ENCODE peak calls at places on chromosomes 12 and 14, in four cellular contexts. One of them, this sample, is unnamed.

GRCh38 chr12:48061943-48062719 is 43.7 kb downstream of the SENP1 start:
- DNase-seq in H7: peak; percentile 3
- DNase-seq in lower leg skin: no peak
- DNase-seq in LoVo: no peak
- DNase-seq in this sample: no peak

GRCh38 chr14:69208665-69209064 is 17.4 kb downstream of the EXD2 start:
- DNase-seq in LoVo: no peak
- DNase-seq in H7: no peak
- DNase-seq in lower leg skin: no peak
- DNase-seq in this sample: no peak

GRCh38 chr12:106197906-106198623 is 49.8 kb downstream of the CKAP4 start:
- DNase-seq in LoVo: no peak
- DNase-seq in H7: no peak
- DNase-seq in lower leg skin: no peak
- DNase-seq in this sample: no peak

GRCh38 chr14:99945732-99946651 is 119.2 kb upstream of the EVL start:
- DNase-seq in lower leg skin: no peak
- DNase-seq in LoVo: no peak
- DNase-seq in H7: peak; percentile 62
- DNase-seq in this sample: no peak

GRCh38 chr12:110312581-110313360 is 31.7 kb downstream of the ATP2A2 start:
- DNase-seq in LoVo: no peak
- DNase-seq in lower leg skin: no peak
- DNase-seq in H7: no peak
- DNase-seq in this sample: no peak

GRCh38 chr12:49296836-49297694 is 2.1 kb downstream of the PRPH start:
- DNase-seq in LoVo: peak; percentile 76
- DNase-seq in lower leg skin: no peak
- DNase-seq in H7: peak; percentile 94
- DNase-seq in this sample: peak; percentile 91

GRCh38 chr12:47194501-47194900 is 114.7 kb upstream of the AMIGO2 start:
- DNase-seq in H7: no peak
- DNase-seq in lower leg skin: no peak
- DNase-seq in LoVo: no peak
- DNase-seq in this sample: no peak

GRCh38 chr12:30450226-30450625 is 245.4 kb downstream of the IPO8 start:
- DNase-seq in H7: no peak
- DNase-seq in lower leg skin: no peak
- DNase-seq in LoVo: no peak
- DNase-seq in this sample: no peak

GRCh38 chr14:22106700-22107697 is 433.4 kb upstream of the OR4E1 start:
- DNase-seq in lower leg skin: no peak
- DNase-seq in LoVo: no peak
- DNase-seq in H7: no peak
- DNase-seq in this sample: no peak

GRCh38 chr14:103136388-103137271 is 13.4 kb downstream of the TNFAIP2 start:
- DNase-seq in lower leg skin: no peak
- DNase-seq in LoVo: no peak
- DNase-seq in H7: peak; percentile 82
- DNase-seq in this sample: peak; percentile 92

GRCh38 chr12:18643673-18644072 is 94.1 kb downstream of the PLCZ1 start:
- DNase-seq in lower leg skin: no peak
- DNase-seq in LoVo: no peak
- DNase-seq in H7: no peak
- DNase-seq in this sample: no peak

GRCh38 chr12:102169922-102170698 is 27.5 kb downstream of the PMCH start:
- DNase-seq in LoVo: peak; percentile 23
- DNase-seq in lower leg skin: no peak
- DNase-seq in H7: peak; percentile 23
- DNase-seq in this sample: no peak

GRCh38 chr14:103657466-103657865 is 28.5 kb downstream of the KLC1 start:
- DNase-seq in H7: no peak
- DNase-seq in LoVo: no peak
- DNase-seq in lower leg skin: no peak
- DNase-seq in this sample: no peak

GRCh38 chr12:39915249-39915648 is 190.6 kb downstream of the SLC2A13 start:
- DNase-seq in H7: no peak
- DNase-seq in LoVo: no peak
- DNase-seq in lower leg skin: no peak
- DNase-seq in this sample: no peak

GRCh38 chr12:46071769-46072624 is 81.6 kb upstream of the SCAF11 start:
- DNase-seq in lower leg skin: peak; percentile 92
- DNase-seq in LoVo: peak; percentile 80
- DNase-seq in H7: peak; percentile 56
- DNase-seq in this sample: peak; percentile 85

GRCh38 chr14:44149597-44149996 is 357.5 kb downstream of the FSCB start:
- DNase-seq in LoVo: peak; percentile 30
- DNase-seq in lower leg skin: no peak
- DNase-seq in H7: peak; percentile 43
- DNase-seq in this sample: peak; percentile 88

GRCh38 chr14:87992720-87993484 is at the start of gene GALC:
- DNase-seq in lower leg skin: peak; percentile 99
- DNase-seq in LoVo: no peak
- DNase-seq in H7: peak; percentile 87
- DNase-seq in this sample: peak; percentile 97

GRCh38 chr12:46179693-46180452 is 89.0 kb downstream of the SLC38A1 start:
- DNase-seq in lower leg skin: no peak
- DNase-seq in H7: no peak
- DNase-seq in LoVo: no peak
- DNase-seq in this sample: no peak

GRCh38 chr12:125683748-125684381 is 618.6 kb downstream of the AACS start:
- DNase-seq in lower leg skin: no peak
- DNase-seq in H7: peak; percentile 91
- DNase-seq in LoVo: no peak
- DNase-seq in this sample: peak; percentile 94

GRCh38 chr12:117142094-117142493 is 42.9 kb upstream of the TESC start:
- DNase-seq in H7: no peak
- DNase-seq in LoVo: no peak
- DNase-seq in lower leg skin: no peak
- DNase-seq in this sample: no peak

GRCh38 chr12:115224031-115224430 is 540.1 kb upstream of the TBX3 start:
- DNase-seq in lower leg skin: no peak
- DNase-seq in H7: no peak
- DNase-seq in LoVo: no peak
- DNase-seq in this sample: peak; percentile 92

GRCh38 chr14:32075636-32076277 is 1.3 kb upstream of the ARHGAP5 start:
- DNase-seq in LoVo: no peak
- DNase-seq in H7: peak; percentile 14
- DNase-seq in lower leg skin: no peak
- DNase-seq in this sample: no peak

GRCh38 chr12:16610006-16610520 is 4.1 kb upstream of the LMO3 start:
- DNase-seq in lower leg skin: no peak
- DNase-seq in H7: no peak
- DNase-seq in LoVo: no peak
- DNase-seq in this sample: peak; percentile 66

GRCh38 chr12:27901959-27902358 is 70.6 kb downstream of the PTHLH start:
- DNase-seq in H7: no peak
- DNase-seq in LoVo: no peak
- DNase-seq in lower leg skin: no peak
- DNase-seq in this sample: no peak

GRCh38 chr12:29428630-29429029 is 47.7 kb upstream of the ERGIC2 start:
- DNase-seq in lower leg skin: no peak
- DNase-seq in H7: no peak
- DNase-seq in LoVo: peak; percentile 74
- DNase-seq in this sample: no peak

GRCh38 chr12:54016478-54016964 is 7.7 kb downstream of the HOXC8 start:
- DNase-seq in H7: no peak
- DNase-seq in LoVo: peak; percentile 88
- DNase-seq in lower leg skin: no peak
- DNase-seq in this sample: no peak

GRCh38 chr14:76716285-76716684 is 45.0 kb upstream of the VASH1 start:
- DNase-seq in lower leg skin: no peak
- DNase-seq in LoVo: no peak
- DNase-seq in H7: no peak
- DNase-seq in this sample: no peak

GRCh38 chr14:67999693-68000384 is 180.3 kb downstream of the RAD51B start:
- DNase-seq in H7: no peak
- DNase-seq in lower leg skin: no peak
- DNase-seq in LoVo: peak; percentile 75
- DNase-seq in this sample: no peak

GRCh38 chr12:114774181-114774580 is 90.2 kb upstream of the TBX3 start:
- DNase-seq in LoVo: no peak
- DNase-seq in lower leg skin: no peak
- DNase-seq in H7: no peak
- DNase-seq in this sample: peak; percentile 99

GRCh38 chr14:68792830-68793733 is at the start of gene ZFP36L1:
- DNase-seq in LoVo: peak; percentile 96
- DNase-seq in lower leg skin: peak; percentile 98
- DNase-seq in H7: peak; percentile 95
- DNase-seq in this sample: peak; percentile 98

GRCh38 chr12:6277982-6278438 is 32.5 kb upstream of the PLEKHG6 start:
- DNase-seq in LoVo: peak; percentile 52
- DNase-seq in lower leg skin: no peak
- DNase-seq in H7: no peak
- DNase-seq in this sample: peak; percentile 88

GRCh38 chr12:52280319-52280795 is 5.9 kb downstream of the KRT86 start:
- DNase-seq in H7: no peak
- DNase-seq in lower leg skin: peak; percentile 91
- DNase-seq in LoVo: peak; percentile 99
- DNase-seq in this sample: peak; percentile 64

GRCh38 chr14:74800780-74801179 is 37.7 kb downstream of the YLPM1 start:
- DNase-seq in lower leg skin: no peak
- DNase-seq in LoVo: no peak
- DNase-seq in H7: no peak
- DNase-seq in this sample: no peak

GRCh38 chr12:41205070-41205715 is 17.1 kb downstream of the PDZRN4 start:
- DNase-seq in lower leg skin: no peak
- DNase-seq in LoVo: no peak
- DNase-seq in H7: no peak
- DNase-seq in this sample: no peak

GRCh38 chr12:121776190-121777098 is 17.0 kb downstream of the RHOF start:
- DNase-seq in lower leg skin: peak; percentile 97
- DNase-seq in H7: peak; percentile 97
- DNase-seq in LoVo: peak; percentile 70
- DNase-seq in this sample: peak; percentile 86

GRCh38 chr14:75280831-75281690 is 2.4 kb downstream of the FOS start:
- DNase-seq in H7: peak; percentile 29
- DNase-seq in lower leg skin: peak; percentile 88
- DNase-seq in LoVo: peak; percentile 16
- DNase-seq in this sample: no peak

GRCh38 chr12:66708704-66709443 is 30.0 kb upstream of the GRIP1 start:
- DNase-seq in lower leg skin: no peak
- DNase-seq in H7: no peak
- DNase-seq in LoVo: peak; percentile 13
- DNase-seq in this sample: no peak